ENCODE peak calls at places on chromosomes 6 and 20, in four cellular contexts. K, O, U and I are unnamed samples.
A peak's percentile ranks its signal among the peaks of the same experiment; 100 is the strongest.

GRCh38 chr6:129576456-129576855 is 133.5 kb downstream of the ARHGAP18 start:
- DNase-seq in K (no peak), O (no peak), U (no peak), I (no peak)

GRCh38 chr6:17585766-17586502 is 14.2 kb upstream of the FAM8A1 start:
- DNase-seq in K (no peak), O (peak; percentile 90), U (no peak), I (no peak)

GRCh38 chr6:143689852-143690251 is 12.1 kb downstream of the PHACTR2 start:
- DNase-seq in K (no peak), O (no peak), U (no peak), I (no peak)

GRCh38 chr6:87772597-87773530 is 70.8 kb upstream of the AKIRIN2 start:
- DNase-seq in K (no peak), O (peak; percentile 29), U (no peak), I (no peak)

GRCh38 chr6:43828711-43829110 is 58.7 kb downstream of the VEGFA start:
- DNase-seq in K (no peak), O (peak; percentile 75), U (no peak), I (no peak)

GRCh38 chr20:40636486-40636885 is 52.5 kb downstream of the MAFB start:
- DNase-seq in K (no peak), O (no peak), U (peak; percentile 15), I (no peak)

GRCh38 chr20:44463466-44463865 is 12.2 kb upstream of the TTPAL start:
- DNase-seq in K (no peak), O (no peak), U (no peak), I (no peak)

GRCh38 chr6:74459260-74459659 is 746.6 kb downstream of the COL12A1 start:
- DNase-seq in K (no peak), O (no peak), U (no peak), I (no peak)

GRCh38 chr20:59121714-59122376 is 41.8 kb upstream of the ZNF831 start:
- DNase-seq in K (no peak), O (peak; percentile 44), U (no peak), I (no peak)

GRCh38 chr6:88666906-88667305 is 296.5 kb downstream of the RNGTT start:
- DNase-seq in K (no peak), O (peak; percentile 31), U (no peak), I (no peak)

GRCh38 chr6:42316981-42317380 is 99.3 kb upstream of the MRPS10 start:
- DNase-seq in K (no peak), O (no peak), U (no peak), I (no peak)

GRCh38 chr6:116595247-116595646 is 21.0 kb upstream of the RSPH4A start:
- DNase-seq in K (no peak), O (no peak), U (no peak), I (no peak)

GRCh38 chr6:119322715-119323350 is 26.7 kb downstream of the MAN1A1 start:
- DNase-seq in K (no peak), O (no peak), U (no peak), I (no peak)

GRCh38 chr6:16658661-16659060 is 102.6 kb downstream of the ATXN1 start:
- DNase-seq in K (no peak), O (peak; percentile 30), U (no peak), I (no peak)

GRCh38 chr20:6711950-6712634 is 55.4 kb upstream of the BMP2 start:
- DNase-seq in K (no peak), O (no peak), U (no peak), I (no peak)

GRCh38 chr6:97497713-97498331 is 214.8 kb upstream of the MMS22L start:
- DNase-seq in K (peak; percentile 43), O (peak; percentile 73), U (peak; percentile 56), I (no peak)

GRCh38 chr6:70669133-70669532 is 1.4 kb downstream of the SMAP1 start:
- DNase-seq in K (no peak), O (no peak), U (no peak), I (no peak)